ENCODE peak calls at places on chromosomes 5 and 9, in four cellular contexts. F is naive thymus-derived CD8-positive, alpha-beta T cell; J is CD4-positive, alpha-beta T cell; P is GM12865. O is an unnamed sample.

GRCh38 chr5:134958755-134959154 is 9.0 kb upstream of the CATSPER3 start:
- DNase-seq in J (no peak), P (no peak), F (no peak), O (no peak)

GRCh38 chr5:58077387-58077786 is 382.5 kb downstream of the PLK2 start:
- DNase-seq in J (no peak), P (no peak), F (no peak), O (no peak)

GRCh38 chr9:83656032-83656680 is 33.2 kb downstream of the IDNK start:
- DNase-seq in F (no peak), J (no peak), P (peak), O (no peak)

GRCh38 chr9:15271403-15271802 is 35.6 kb downstream of the TTC39B start:
- DNase-seq in J (no peak), P (peak), F (no peak), O (no peak)

GRCh38 chr5:93589348-93589662 is 6.3 kb downstream of the NR2F1 start:
- DNase-seq in P (no peak), F (no peak), J (no peak), O (no peak)

GRCh38 chr5:68682400-68683152 is 411.2 kb upstream of the SLC30A5 start:
- DNase-seq in J (no peak), P (no peak), F (no peak), O (no peak)

GRCh38 chr9:80586786-80587185 is 1015.0 kb downstream of the TLE4 start:
- DNase-seq in F (no peak), P (no peak), J (no peak), O (no peak)

GRCh38 chr9:75589497-75589896 is 301.0 kb upstream of the PCSK5 start:
- DNase-seq in P (no peak), F (no peak), J (no peak), O (no peak)

GRCh38 chr9:77210116-77210515 is 32.8 kb downstream of the VPS13A start:
- DNase-seq in J (no peak), P (no peak), F (no peak), O (no peak)

GRCh38 chr5:91223886-91224285 is 159.2 kb downstream of the ARRDC3 start:
- DNase-seq in J (no peak), F (no peak), P (no peak), O (no peak)

GRCh38 chr5:2562036-2562435 is 189.4 kb downstream of the IRX2 start:
- DNase-seq in J (no peak), P (no peak), F (no peak), O (no peak)

GRCh38 chr9:75185585-75186170 is 97.4 kb downstream of the OSTF1 start:
- DNase-seq in F (peak), J (peak), P (peak), O (peak)

GRCh38 chr9:133835273-133835901 is 97.2 kb upstream of the SARDH start:
- DNase-seq in J (no peak), F (no peak), P (no peak), O (no peak)

O was measured in COLO829.